ENCODE peak calls at places on chromosomes 11 and 22, in ten cellular contexts. P, I, C, U, T, A, V, D, Q and X are unnamed samples.

GRCh38 chr22:20494978-20495860 is at the start of gene KLHL22:
- DNase-seq in P (peak; percentile 19), I (no peak), C (no peak), U (peak; percentile 26), T (no peak), A (no peak), V (no peak), D (peak; percentile 30), Q (no peak), X (no peak)

GRCh38 chr22:41501209-41501608 is 32.3 kb downstream of the ACO2 start:
- DNase-seq in P (no peak), I (no peak), C (no peak), U (no peak), T (no peak), A (no peak), V (no peak), D (no peak), Q (no peak), X (peak; percentile 9)

GRCh38 chr11:111982019-111982464 is 43.2 kb upstream of the DLAT start:
- DNase-seq in P (peak; percentile 62), I (peak; percentile 39), C (no peak), U (peak; percentile 43), T (no peak), A (peak; percentile 83), V (no peak), D (peak; percentile 84), Q (peak; percentile 31), X (peak; percentile 65)

GRCh38 chr22:43157874-43158546 is 6.7 kb downstream of the TSPO start:
- DNase-seq in P (no peak), I (no peak), C (no peak), U (no peak), T (no peak), A (no peak), V (no peak), D (no peak), Q (no peak), X (no peak)

GRCh38 chr11:13776134-13776815 is 107.8 kb downstream of the FAR1 start:
- DNase-seq in P (no peak), I (no peak), C (no peak), U (no peak), T (no peak), A (no peak), V (no peak), D (peak; percentile 64), Q (peak; percentile 15), X (no peak)

GRCh38 chr11:63680842-63681207 is 475 bp upstream of the RTN3 start:
- DNase-seq in P (peak; percentile 34), I (no peak), C (no peak), U (no peak), T (no peak), A (no peak), V (no peak), D (no peak), Q (no peak), X (peak; percentile 44)

GRCh38 chr11:129694538-129694937 is 121.1 kb upstream of the TMEM45B start:
- DNase-seq in P (no peak), I (no peak), C (no peak), U (no peak), T (no peak), A (peak; percentile 36), V (no peak), D (peak; percentile 36), Q (no peak), X (no peak)

GRCh38 chr22:18000441-18001039 is 23.8 kb downstream of the MICAL3 start:
- DNase-seq in P (no peak), I (no peak), C (no peak), U (no peak), T (peak; percentile 61), A (peak; percentile 32), V (no peak), D (peak; percentile 9), Q (no peak), X (no peak)

GRCh38 chr11:57475191-57475590 is 14.9 kb downstream of the RTN4RL2 start:
- DNase-seq in P (no peak), I (no peak), C (no peak), U (peak; percentile 12), T (no peak), A (no peak), V (no peak), D (peak; percentile 29), Q (no peak), X (no peak)

GRCh38 chr11:72519220-72519881 is 85.0 kb upstream of the CLPB start:
- DNase-seq in P (no peak), I (no peak), C (no peak), U (peak; percentile 12), T (no peak), A (no peak), V (no peak), D (no peak), Q (no peak), X (no peak)

GRCh38 chr11:43419460-43419859 is 60.7 kb downstream of the TTC17 start:
- DNase-seq in P (peak; percentile 36), I (no peak), C (no peak), U (peak; percentile 53), T (no peak), A (no peak), V (no peak), D (peak; percentile 63), Q (peak; percentile 2), X (peak; percentile 48)

GRCh38 chr11:97201743-97202612 is 812.2 kb downstream of the JRKL start:
- DNase-seq in P (no peak), I (no peak), C (no peak), U (no peak), T (no peak), A (no peak), V (no peak), D (no peak), Q (no peak), X (no peak)

GRCh38 chr22:37498289-37498909 is 12.2 kb upstream of the MFNG start:
- DNase-seq in P (no peak), I (no peak), C (no peak), U (no peak), T (no peak), A (peak; percentile 90), V (no peak), D (no peak), Q (no peak), X (no peak)

DNA sequence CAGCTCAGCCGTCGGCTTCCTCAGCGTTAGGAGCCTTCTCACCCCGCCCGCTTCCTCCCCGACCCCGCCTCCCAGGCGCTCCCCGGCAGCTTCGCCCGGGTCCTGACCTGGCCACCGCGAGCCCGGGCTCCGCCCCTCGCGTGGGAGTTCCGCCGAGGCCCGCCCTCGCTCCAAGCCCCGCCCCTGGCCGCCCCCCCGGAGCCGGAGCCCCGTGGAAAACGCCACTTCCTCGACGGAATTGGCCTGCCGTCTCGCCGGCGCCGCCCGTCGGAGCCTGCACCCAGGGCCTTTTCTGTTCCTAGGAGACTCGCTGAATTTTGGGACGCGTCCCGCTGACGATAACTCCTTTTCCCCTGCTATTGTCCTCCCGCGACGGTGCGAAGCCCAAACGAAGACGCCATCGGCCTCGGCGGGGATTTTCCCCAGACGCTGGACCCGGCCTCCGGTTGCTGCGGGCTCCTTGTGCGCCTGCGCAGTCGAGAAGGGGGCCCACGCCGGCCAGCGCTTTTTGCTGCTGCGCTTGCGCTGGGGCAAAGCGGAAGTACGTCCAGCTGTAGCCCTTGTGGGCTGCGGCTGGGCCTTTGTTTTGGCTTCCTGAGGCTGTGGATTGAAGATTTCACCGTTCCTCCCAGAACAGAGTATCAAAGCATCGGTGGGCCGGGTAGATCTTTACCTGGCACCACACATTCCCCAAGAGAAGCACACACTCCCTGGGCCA is 10.0 kb downstream of the RELA start:
- DNase-seq in P (peak; percentile 94), I (peak; percentile 64), C (peak; percentile 95), U (peak; percentile 93), T (peak; percentile 98), A (peak; percentile 90), V (no peak), D (peak; percentile 95), Q (peak; percentile 71), X (peak; percentile 83)
- TF ChIP-seq CTCF in P (no peak), I (no peak), C (peak; percentile 14), U (no peak), T (no peak), A (no peak), V (no peak), D (no peak), Q (no peak), X (no peak)

GRCh38 chr22:22201185-22201924 is 43.2 kb upstream of the VPREB1 start:
- DNase-seq in P (peak; percentile 23), I (no peak), C (no peak), U (peak; percentile 24), T (no peak), A (peak; percentile 50), V (no peak), D (peak; percentile 18), Q (no peak), X (no peak)
- TF ChIP-seq CTCF in P (peak; percentile 84), I (peak; percentile 75), C (peak; percentile 47), U (peak; percentile 53), T (no peak), A (peak; percentile 44), V (no peak), D (peak; percentile 52), Q (peak; percentile 56), X (peak; percentile 48)

DNA sequence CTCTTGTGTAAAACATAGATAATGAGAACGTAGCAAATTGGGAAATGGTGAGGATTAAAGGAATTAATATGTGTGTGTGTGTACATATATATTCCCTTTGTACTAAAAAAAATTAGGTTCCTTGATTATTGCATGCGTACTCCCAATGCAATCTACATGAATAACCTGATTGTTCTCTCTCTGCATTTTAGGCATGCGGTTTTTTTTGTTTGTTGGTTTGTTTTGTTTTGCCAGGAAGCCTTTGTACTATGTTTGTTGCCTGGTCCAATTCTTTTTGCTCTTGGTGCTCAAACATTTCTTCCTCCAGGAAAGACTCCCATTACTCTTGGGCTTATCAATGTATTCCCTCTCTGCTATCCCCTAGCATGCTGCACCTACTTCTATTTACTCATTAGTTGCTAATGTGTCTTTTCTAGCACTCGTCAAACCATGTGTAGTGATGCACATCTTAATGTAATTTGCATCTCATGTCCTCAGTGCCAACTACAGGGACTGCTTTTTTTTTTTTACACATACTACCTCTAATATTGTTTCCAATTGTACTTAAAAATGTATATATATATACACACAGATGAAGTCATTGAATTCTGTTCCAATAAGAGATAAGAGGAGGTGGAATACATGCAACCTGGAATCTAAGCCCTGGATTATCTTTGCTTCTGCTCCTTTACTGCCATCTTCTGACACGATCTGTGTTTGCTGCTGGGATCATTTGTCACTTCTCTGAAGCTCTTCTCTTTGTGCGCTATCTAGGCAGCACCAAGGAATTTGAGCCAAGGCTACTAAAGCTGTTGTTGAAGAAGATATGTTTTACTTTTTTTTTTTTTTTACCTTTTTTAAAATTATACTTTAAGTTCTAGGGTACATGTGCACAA is 197.2 kb upstream of the ANO3 start:
- DNase-seq in P (peak; percentile 5), I (no peak), C (no peak), U (peak; percentile 38), T (no peak), A (no peak), V (no peak), D (peak; percentile 25), Q (no peak), X (peak; percentile 35)
- TF ChIP-seq CTCF in P (peak; percentile 25), I (peak; percentile 48), C (peak; percentile 66), U (no peak), T (no peak), A (no peak), V (no peak), D (no peak), Q (no peak), X (peak; percentile 26)

DNA sequence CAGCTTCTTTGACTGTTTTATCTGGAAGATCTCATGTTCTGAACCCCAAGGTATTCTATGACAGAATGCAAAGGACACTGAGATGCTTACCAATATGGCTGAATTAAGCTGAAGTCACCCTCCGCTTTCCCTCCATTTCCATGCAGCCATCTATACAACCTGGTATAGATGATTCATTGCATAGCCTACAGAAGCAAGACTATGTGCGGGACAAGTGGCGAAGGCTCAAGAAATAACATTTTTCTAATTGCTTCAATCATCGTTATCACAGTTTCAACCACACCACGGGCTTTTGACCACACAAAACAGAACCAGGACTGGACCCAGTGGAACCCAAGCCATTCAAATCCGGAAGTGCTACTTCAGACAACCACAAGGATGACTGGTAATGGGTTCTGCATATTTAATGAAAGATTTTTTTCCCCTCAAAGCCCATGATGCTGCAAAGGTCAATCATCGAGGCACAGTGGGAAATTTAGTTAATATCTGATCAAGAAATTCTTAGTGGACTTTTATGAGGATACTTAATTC is 61.9 kb downstream of the CD44 start:
- DNase-seq in P (no peak), I (no peak), C (no peak), U (no peak), T (no peak), A (no peak), V (no peak), D (no peak), Q (no peak), X (no peak)
- TF ChIP-seq CTCF in P (no peak), I (no peak), C (no peak), U (no peak), T (no peak), A (no peak), V (no peak), D (no peak), Q (no peak), X (no peak)